ENCODE peak calls at places on chromosome 21, in eight cellular contexts. One of them, this sample, is unnamed.

GRCh38 chr21:42672699-42673458 is 19.5 kb downstream of the PDE9A start:
- DNase-seq in stimulated activated CD4-positive, alpha-beta T cell treated with anti-CD3 and anti-CD28 coated beads, TNF-alpha, amount 100 ng/mL, for 1 hour: no peak
- DNase-seq in hypothalamus: no peak
- DNase-seq in choroid plexus epithelial cell: peak
- DNase-seq in Daoy: peak
- DNase-seq in head of caudate nucleus: peak
- DNase-seq in effector CD4-positive, alpha-beta T cell: no peak
- DNase-seq in T1000: no peak
- DNase-seq in this sample: peak

GRCh38 chr21:22174746-22175145 is 1176.5 kb downstream of the NCAM2 start:
- DNase-seq in stimulated activated CD4-positive, alpha-beta T cell treated with anti-CD3 and anti-CD28 coated beads, TNF-alpha, amount 100 ng/mL, for 1 hour: no peak
- DNase-seq in hypothalamus: no peak
- DNase-seq in choroid plexus epithelial cell: no peak
- DNase-seq in Daoy: no peak
- DNase-seq in head of caudate nucleus: no peak
- DNase-seq in effector CD4-positive, alpha-beta T cell: no peak
- DNase-seq in T1000: no peak
- DNase-seq in this sample: peak

GRCh38 chr21:41940431-41940830 is 13.4 kb downstream of the C2CD2 start:
- DNase-seq in stimulated activated CD4-positive, alpha-beta T cell treated with anti-CD3 and anti-CD28 coated beads, TNF-alpha, amount 100 ng/mL, for 1 hour: no peak
- DNase-seq in hypothalamus: no peak
- DNase-seq in choroid plexus epithelial cell: no peak
- DNase-seq in Daoy: no peak
- DNase-seq in head of caudate nucleus: no peak
- DNase-seq in effector CD4-positive, alpha-beta T cell: no peak
- DNase-seq in T1000: no peak
- DNase-seq in this sample: no peak

GRCh38 chr21:45910155-45910547 is 71.4 kb upstream of the COL6A1 start:
- DNase-seq in stimulated activated CD4-positive, alpha-beta T cell treated with anti-CD3 and anti-CD28 coated beads, TNF-alpha, amount 100 ng/mL, for 1 hour: no peak
- DNase-seq in hypothalamus: no peak
- DNase-seq in choroid plexus epithelial cell: no peak
- DNase-seq in Daoy: no peak
- DNase-seq in head of caudate nucleus: no peak
- DNase-seq in effector CD4-positive, alpha-beta T cell: no peak
- DNase-seq in T1000: no peak
- DNase-seq in this sample: no peak

GRCh38 chr21:15010645-15011044 is 54.2 kb downstream of the NRIP1 start:
- DNase-seq in stimulated activated CD4-positive, alpha-beta T cell treated with anti-CD3 and anti-CD28 coated beads, TNF-alpha, amount 100 ng/mL, for 1 hour: no peak
- DNase-seq in hypothalamus: no peak
- DNase-seq in choroid plexus epithelial cell: peak
- DNase-seq in Daoy: no peak
- DNase-seq in head of caudate nucleus: no peak
- DNase-seq in effector CD4-positive, alpha-beta T cell: no peak
- DNase-seq in T1000: no peak
- DNase-seq in this sample: no peak

GRCh38 chr21:36188081-36188681 is 31.6 kb downstream of the DOP1B start:
- DNase-seq in stimulated activated CD4-positive, alpha-beta T cell treated with anti-CD3 and anti-CD28 coated beads, TNF-alpha, amount 100 ng/mL, for 1 hour: no peak
- DNase-seq in hypothalamus: no peak
- DNase-seq in choroid plexus epithelial cell: no peak
- DNase-seq in Daoy: no peak
- DNase-seq in head of caudate nucleus: peak
- DNase-seq in effector CD4-positive, alpha-beta T cell: no peak
- DNase-seq in T1000: no peak
- DNase-seq in this sample: no peak

GRCh38 chr21:26351661-26352060 is 181.1 kb upstream of the APP start:
- DNase-seq in stimulated activated CD4-positive, alpha-beta T cell treated with anti-CD3 and anti-CD28 coated beads, TNF-alpha, amount 100 ng/mL, for 1 hour: no peak
- DNase-seq in hypothalamus: no peak
- DNase-seq in choroid plexus epithelial cell: no peak
- DNase-seq in Daoy: no peak
- DNase-seq in head of caudate nucleus: no peak
- DNase-seq in effector CD4-positive, alpha-beta T cell: no peak
- DNase-seq in T1000: no peak
- DNase-seq in this sample: no peak

GRCh38 chr21:46459356-46460112 is 843 bp downstream of the DIP2A start:
- DNase-seq in stimulated activated CD4-positive, alpha-beta T cell treated with anti-CD3 and anti-CD28 coated beads, TNF-alpha, amount 100 ng/mL, for 1 hour: peak
- DNase-seq in hypothalamus: peak
- DNase-seq in choroid plexus epithelial cell: peak
- DNase-seq in Daoy: peak
- DNase-seq in head of caudate nucleus: no peak
- DNase-seq in effector CD4-positive, alpha-beta T cell: no peak
- DNase-seq in T1000: no peak
- DNase-seq in this sample: no peak

GRCh38 chr21:39121600-39122355 is 61.5 kb downstream of the PSMG1 start:
- DNase-seq in stimulated activated CD4-positive, alpha-beta T cell treated with anti-CD3 and anti-CD28 coated beads, TNF-alpha, amount 100 ng/mL, for 1 hour: no peak
- DNase-seq in hypothalamus: no peak
- DNase-seq in choroid plexus epithelial cell: no peak
- DNase-seq in Daoy: peak
- DNase-seq in head of caudate nucleus: no peak
- DNase-seq in effector CD4-positive, alpha-beta T cell: no peak
- DNase-seq in T1000: no peak
- DNase-seq in this sample: no peak

GRCh38 chr21:45104560-45104959 is 30.2 kb downstream of the ADARB1 start:
- DNase-seq in stimulated activated CD4-positive, alpha-beta T cell treated with anti-CD3 and anti-CD28 coated beads, TNF-alpha, amount 100 ng/mL, for 1 hour: no peak
- DNase-seq in hypothalamus: no peak
- DNase-seq in choroid plexus epithelial cell: no peak
- DNase-seq in Daoy: peak
- DNase-seq in head of caudate nucleus: no peak
- DNase-seq in effector CD4-positive, alpha-beta T cell: no peak
- DNase-seq in T1000: no peak
- DNase-seq in this sample: peak

GRCh38 chr21:36076878-36077658 is 7.2 kb downstream of the CBR1 start:
- DNase-seq in stimulated activated CD4-positive, alpha-beta T cell treated with anti-CD3 and anti-CD28 coated beads, TNF-alpha, amount 100 ng/mL, for 1 hour: no peak
- DNase-seq in hypothalamus: no peak
- DNase-seq in choroid plexus epithelial cell: no peak
- DNase-seq in Daoy: no peak
- DNase-seq in head of caudate nucleus: no peak
- DNase-seq in effector CD4-positive, alpha-beta T cell: no peak
- DNase-seq in T1000: no peak
- DNase-seq in this sample: no peak

GRCh38 chr21:34020005-34020847 is 53.2 kb upstream of the MRPS6 start:
- DNase-seq in stimulated activated CD4-positive, alpha-beta T cell treated with anti-CD3 and anti-CD28 coated beads, TNF-alpha, amount 100 ng/mL, for 1 hour: no peak
- DNase-seq in hypothalamus: no peak
- DNase-seq in choroid plexus epithelial cell: no peak
- DNase-seq in Daoy: no peak
- DNase-seq in head of caudate nucleus: no peak
- DNase-seq in effector CD4-positive, alpha-beta T cell: no peak
- DNase-seq in T1000: no peak
- DNase-seq in this sample: no peak

GRCh38 chr21:38476385-38476784 is 21.9 kb downstream of the ERG start:
- DNase-seq in stimulated activated CD4-positive, alpha-beta T cell treated with anti-CD3 and anti-CD28 coated beads, TNF-alpha, amount 100 ng/mL, for 1 hour: no peak
- DNase-seq in hypothalamus: no peak
- DNase-seq in choroid plexus epithelial cell: no peak
- DNase-seq in Daoy: no peak
- DNase-seq in head of caudate nucleus: no peak
- DNase-seq in effector CD4-positive, alpha-beta T cell: no peak
- DNase-seq in T1000: no peak
- DNase-seq in this sample: no peak

GRCh38 chr21:39087238-39087975 is 95.8 kb downstream of the PSMG1 start:
- DNase-seq in stimulated activated CD4-positive, alpha-beta T cell treated with anti-CD3 and anti-CD28 coated beads, TNF-alpha, amount 100 ng/mL, for 1 hour: no peak
- DNase-seq in hypothalamus: peak
- DNase-seq in choroid plexus epithelial cell: no peak
- DNase-seq in Daoy: no peak
- DNase-seq in head of caudate nucleus: no peak
- DNase-seq in effector CD4-positive, alpha-beta T cell: no peak
- DNase-seq in T1000: no peak
- DNase-seq in this sample: no peak

GRCh38 chr21:36377391-36377842 is 7.8 kb upstream of the CHAF1B start:
- DNase-seq in stimulated activated CD4-positive, alpha-beta T cell treated with anti-CD3 and anti-CD28 coated beads, TNF-alpha, amount 100 ng/mL, for 1 hour: no peak
- DNase-seq in hypothalamus: no peak
- DNase-seq in choroid plexus epithelial cell: no peak
- DNase-seq in Daoy: no peak
- DNase-seq in head of caudate nucleus: no peak
- DNase-seq in effector CD4-positive, alpha-beta T cell: no peak
- DNase-seq in T1000: no peak
- DNase-seq in this sample: no peak

GRCh38 chr21:38310619-38311018 is 53.8 kb downstream of the KCNJ15 start:
- DNase-seq in stimulated activated CD4-positive, alpha-beta T cell treated with anti-CD3 and anti-CD28 coated beads, TNF-alpha, amount 100 ng/mL, for 1 hour: no peak
- DNase-seq in hypothalamus: no peak
- DNase-seq in choroid plexus epithelial cell: peak
- DNase-seq in Daoy: no peak
- DNase-seq in head of caudate nucleus: no peak
- DNase-seq in effector CD4-positive, alpha-beta T cell: no peak
- DNase-seq in T1000: no peak
- DNase-seq in this sample: no peak

GRCh38 chr21:32298148-32298559 is 501 bp upstream of the MRAP start:
- DNase-seq in stimulated activated CD4-positive, alpha-beta T cell treated with anti-CD3 and anti-CD28 coated beads, TNF-alpha, amount 100 ng/mL, for 1 hour: no peak
- DNase-seq in hypothalamus: no peak
- DNase-seq in choroid plexus epithelial cell: peak
- DNase-seq in Daoy: no peak
- DNase-seq in head of caudate nucleus: no peak
- DNase-seq in effector CD4-positive, alpha-beta T cell: no peak
- DNase-seq in T1000: no peak
- DNase-seq in this sample: no peak

GRCh38 chr21:46150073-46150472 is 5.3 kb downstream of the FTCD start:
- DNase-seq in stimulated activated CD4-positive, alpha-beta T cell treated with anti-CD3 and anti-CD28 coated beads, TNF-alpha, amount 100 ng/mL, for 1 hour: no peak
- DNase-seq in hypothalamus: no peak
- DNase-seq in choroid plexus epithelial cell: no peak
- DNase-seq in Daoy: no peak
- DNase-seq in head of caudate nucleus: no peak
- DNase-seq in effector CD4-positive, alpha-beta T cell: no peak
- DNase-seq in T1000: no peak
- DNase-seq in this sample: no peak

GRCh38 chr21:29649370-29649963 is 290.3 kb downstream of the GRIK1 start:
- DNase-seq in stimulated activated CD4-positive, alpha-beta T cell treated with anti-CD3 and anti-CD28 coated beads, TNF-alpha, amount 100 ng/mL, for 1 hour: no peak
- DNase-seq in hypothalamus: no peak
- DNase-seq in choroid plexus epithelial cell: no peak
- DNase-seq in Daoy: peak
- DNase-seq in head of caudate nucleus: no peak
- DNase-seq in effector CD4-positive, alpha-beta T cell: no peak
- DNase-seq in T1000: no peak
- DNase-seq in this sample: no peak

GRCh38 chr21:42112857-42113256 is 41.7 kb downstream of the UMODL1 start:
- DNase-seq in stimulated activated CD4-positive, alpha-beta T cell treated with anti-CD3 and anti-CD28 coated beads, TNF-alpha, amount 100 ng/mL, for 1 hour: no peak
- DNase-seq in hypothalamus: no peak
- DNase-seq in choroid plexus epithelial cell: peak
- DNase-seq in Daoy: peak
- DNase-seq in head of caudate nucleus: no peak
- DNase-seq in effector CD4-positive, alpha-beta T cell: no peak
- DNase-seq in T1000: no peak
- DNase-seq in this sample: no peak

GRCh38 chr21:29248124-29248523 is 50.6 kb upstream of the BACH1 start:
- DNase-seq in stimulated activated CD4-positive, alpha-beta T cell treated with anti-CD3 and anti-CD28 coated beads, TNF-alpha, amount 100 ng/mL, for 1 hour: no peak
- DNase-seq in hypothalamus: no peak
- DNase-seq in choroid plexus epithelial cell: no peak
- DNase-seq in Daoy: no peak
- DNase-seq in head of caudate nucleus: no peak
- DNase-seq in effector CD4-positive, alpha-beta T cell: no peak
- DNase-seq in T1000: no peak
- DNase-seq in this sample: no peak

GRCh38 chr21:31457675-31458074 is 113.6 kb upstream of the TIAM1 start:
- DNase-seq in stimulated activated CD4-positive, alpha-beta T cell treated with anti-CD3 and anti-CD28 coated beads, TNF-alpha, amount 100 ng/mL, for 1 hour: no peak
- DNase-seq in hypothalamus: no peak
- DNase-seq in choroid plexus epithelial cell: no peak
- DNase-seq in Daoy: no peak
- DNase-seq in head of caudate nucleus: no peak
- DNase-seq in effector CD4-positive, alpha-beta T cell: no peak
- DNase-seq in T1000: no peak
- DNase-seq in this sample: no peak

GRCh38 chr21:41755258-41755933 is 11.5 kb downstream of the RIPK4 start:
- DNase-seq in stimulated activated CD4-positive, alpha-beta T cell treated with anti-CD3 and anti-CD28 coated beads, TNF-alpha, amount 100 ng/mL, for 1 hour: no peak
- DNase-seq in hypothalamus: no peak
- DNase-seq in choroid plexus epithelial cell: no peak
- DNase-seq in Daoy: no peak
- DNase-seq in head of caudate nucleus: no peak
- DNase-seq in effector CD4-positive, alpha-beta T cell: no peak
- DNase-seq in T1000: no peak
- DNase-seq in this sample: no peak

GRCh38 chr21:35102488-35103407 is 53.6 kb upstream of the RUNX1 start:
- DNase-seq in stimulated activated CD4-positive, alpha-beta T cell treated with anti-CD3 and anti-CD28 coated beads, TNF-alpha, amount 100 ng/mL, for 1 hour: peak
- DNase-seq in hypothalamus: peak
- DNase-seq in choroid plexus epithelial cell: peak
- DNase-seq in Daoy: no peak
- DNase-seq in head of caudate nucleus: peak
- DNase-seq in effector CD4-positive, alpha-beta T cell: peak
- DNase-seq in T1000: no peak
- DNase-seq in this sample: no peak

GRCh38 chr21:44874497-44875331 is 1.2 kb upstream of the PTTG1IP start:
- DNase-seq in stimulated activated CD4-positive, alpha-beta T cell treated with anti-CD3 and anti-CD28 coated beads, TNF-alpha, amount 100 ng/mL, for 1 hour: no peak
- DNase-seq in hypothalamus: no peak
- DNase-seq in choroid plexus epithelial cell: no peak
- DNase-seq in Daoy: no peak
- DNase-seq in head of caudate nucleus: peak
- DNase-seq in effector CD4-positive, alpha-beta T cell: no peak
- DNase-seq in T1000: no peak
- DNase-seq in this sample: no peak

GRCh38 chr21:42530167-42530518 is 16.5 kb downstream of the SLC37A1 start:
- DNase-seq in stimulated activated CD4-positive, alpha-beta T cell treated with anti-CD3 and anti-CD28 coated beads, TNF-alpha, amount 100 ng/mL, for 1 hour: no peak
- DNase-seq in hypothalamus: no peak
- DNase-seq in choroid plexus epithelial cell: no peak
- DNase-seq in Daoy: no peak
- DNase-seq in head of caudate nucleus: peak
- DNase-seq in effector CD4-positive, alpha-beta T cell: no peak
- DNase-seq in T1000: no peak
- DNase-seq in this sample: no peak

GRCh38 chr21:26070121-26070520 is 100.4 kb downstream of the APP start:
- DNase-seq in stimulated activated CD4-positive, alpha-beta T cell treated with anti-CD3 and anti-CD28 coated beads, TNF-alpha, amount 100 ng/mL, for 1 hour: no peak
- DNase-seq in hypothalamus: no peak
- DNase-seq in choroid plexus epithelial cell: no peak
- DNase-seq in Daoy: no peak
- DNase-seq in head of caudate nucleus: no peak
- DNase-seq in effector CD4-positive, alpha-beta T cell: no peak
- DNase-seq in T1000: no peak
- DNase-seq in this sample: no peak

GRCh38 chr21:44436958-44437357 is 18.4 kb upstream of the LRRC3 start:
- DNase-seq in stimulated activated CD4-positive, alpha-beta T cell treated with anti-CD3 and anti-CD28 coated beads, TNF-alpha, amount 100 ng/mL, for 1 hour: no peak
- DNase-seq in hypothalamus: no peak
- DNase-seq in choroid plexus epithelial cell: no peak
- DNase-seq in Daoy: no peak
- DNase-seq in head of caudate nucleus: no peak
- DNase-seq in effector CD4-positive, alpha-beta T cell: no peak
- DNase-seq in T1000: no peak
- DNase-seq in this sample: no peak

GRCh38 chr21:42555756-42556438 is 42.2 kb downstream of the SLC37A1 start:
- DNase-seq in stimulated activated CD4-positive, alpha-beta T cell treated with anti-CD3 and anti-CD28 coated beads, TNF-alpha, amount 100 ng/mL, for 1 hour: no peak
- DNase-seq in hypothalamus: no peak
- DNase-seq in choroid plexus epithelial cell: no peak
- DNase-seq in Daoy: no peak
- DNase-seq in head of caudate nucleus: peak
- DNase-seq in effector CD4-positive, alpha-beta T cell: no peak
- DNase-seq in T1000: no peak
- DNase-seq in this sample: no peak

GRCh38 chr21:41781047-41781405 is 14.2 kb upstream of the RIPK4 start:
- DNase-seq in stimulated activated CD4-positive, alpha-beta T cell treated with anti-CD3 and anti-CD28 coated beads, TNF-alpha, amount 100 ng/mL, for 1 hour: no peak
- DNase-seq in hypothalamus: no peak
- DNase-seq in choroid plexus epithelial cell: no peak
- DNase-seq in Daoy: no peak
- DNase-seq in head of caudate nucleus: no peak
- DNase-seq in effector CD4-positive, alpha-beta T cell: no peak
- DNase-seq in T1000: no peak
- DNase-seq in this sample: no peak

GRCh38 chr21:44939532-44940115 is at the start of gene SLX9:
- DNase-seq in stimulated activated CD4-positive, alpha-beta T cell treated with anti-CD3 and anti-CD28 coated beads, TNF-alpha, amount 100 ng/mL, for 1 hour: peak
- DNase-seq in hypothalamus: peak
- DNase-seq in choroid plexus epithelial cell: peak
- DNase-seq in Daoy: peak
- DNase-seq in head of caudate nucleus: peak
- DNase-seq in effector CD4-positive, alpha-beta T cell: peak
- DNase-seq in T1000: peak
- DNase-seq in this sample: peak

GRCh38 chr21:46027855-46028493 is 46.4 kb downstream of the COL6A1 start:
- DNase-seq in stimulated activated CD4-positive, alpha-beta T cell treated with anti-CD3 and anti-CD28 coated beads, TNF-alpha, amount 100 ng/mL, for 1 hour: no peak
- DNase-seq in hypothalamus: no peak
- DNase-seq in choroid plexus epithelial cell: peak
- DNase-seq in Daoy: no peak
- DNase-seq in head of caudate nucleus: no peak
- DNase-seq in effector CD4-positive, alpha-beta T cell: no peak
- DNase-seq in T1000: no peak
- DNase-seq in this sample: no peak

GRCh38 chr21:45822429-45823099 is 159.0 kb upstream of the COL6A1 start:
- DNase-seq in stimulated activated CD4-positive, alpha-beta T cell treated with anti-CD3 and anti-CD28 coated beads, TNF-alpha, amount 100 ng/mL, for 1 hour: no peak
- DNase-seq in hypothalamus: no peak
- DNase-seq in choroid plexus epithelial cell: no peak
- DNase-seq in Daoy: no peak
- DNase-seq in head of caudate nucleus: peak
- DNase-seq in effector CD4-positive, alpha-beta T cell: no peak
- DNase-seq in T1000: no peak
- DNase-seq in this sample: no peak

GRCh38 chr21:35843911-35844667 is 216.2 kb downstream of the SETD4 start:
- DNase-seq in stimulated activated CD4-positive, alpha-beta T cell treated with anti-CD3 and anti-CD28 coated beads, TNF-alpha, amount 100 ng/mL, for 1 hour: no peak
- DNase-seq in hypothalamus: no peak
- DNase-seq in choroid plexus epithelial cell: no peak
- DNase-seq in Daoy: no peak
- DNase-seq in head of caudate nucleus: no peak
- DNase-seq in effector CD4-positive, alpha-beta T cell: no peak
- DNase-seq in T1000: no peak
- DNase-seq in this sample: no peak